ENCODE peak calls at places on chromosomes 2 and 18, in five cellular contexts. P, K, L, H and E are unnamed samples.

GRCh38 chr18:26181343-26181826 is 44.9 kb upstream of the TAF4B start:
- DNase-seq in P (no peak), K (no peak), L (no peak), H (no peak), E (no peak)

GRCh38 chr2:200860092-200860795 is 4.2 kb downstream of the CLK1 start:
- DNase-seq in P (peak), K (no peak), L (no peak), H (no peak), E (no peak)

GRCh38 chr2:226963528-226963927 is 127.7 kb downstream of the RHBDD1 start:
- DNase-seq in P (no peak), K (no peak), L (no peak), H (no peak), E (no peak)

GRCh38 chr2:14363976-14364375 is 268.5 kb upstream of the LRATD1 start:
- DNase-seq in P (no peak), K (no peak), L (no peak), H (no peak), E (no peak)

GRCh38 chr2:154696771-154697170 is 1.7 kb upstream of the KCNJ3 start:
- DNase-seq in P (no peak), K (peak), L (no peak), H (no peak), E (no peak)

GRCh38 chr18:51028201-51028805 is 1.7 kb upstream of the SMAD4 start:
- DNase-seq in P (no peak), K (peak), L (no peak), H (no peak), E (peak)

GRCh38 chr2:215748446-215748845 is 264.9 kb downstream of the MREG start:
- DNase-seq in P (peak), K (no peak), L (no peak), H (no peak), E (no peak)

GRCh38 chr18:7038330-7038846 is 79.2 kb downstream of the LAMA1 start:
- DNase-seq in P (peak), K (peak), L (peak), H (no peak), E (peak)

GRCh38 chr2:224802407-224802806 is 86.2 kb upstream of the CCDC195 start:
- DNase-seq in P (no peak), K (no peak), L (peak), H (no peak), E (no peak)

GRCh38 chr18:79682896-79683625 is 3.5 kb downstream of the CTDP1 start:
- DNase-seq in P (no peak), K (no peak), L (no peak), H (no peak), E (no peak)

GRCh38 chr2:229714080-229714735 is at the start of gene DNER:
- DNase-seq in P (peak), K (no peak), L (no peak), H (no peak), E (no peak)

GRCh38 chr2:173286153-173286809 is 68.4 kb upstream of the CDCA7 start:
- DNase-seq in P (no peak), K (peak), L (no peak), H (no peak), E (no peak)

GRCh38 chr2:214311031-214311533 is 99.8 kb upstream of the VWC2L start:
- DNase-seq in P (no peak), K (peak), L (no peak), H (no peak), E (peak)

GRCh38 chr18:6557470-6558245 is 142.9 kb upstream of the L3MBTL4 start:
- DNase-seq in P (no peak), K (no peak), L (no peak), H (no peak), E (no peak)

GRCh38 chr2:217938038-217938437 is 64.8 kb downstream of the TNS1 start:
- DNase-seq in P (no peak), K (no peak), L (no peak), H (no peak), E (no peak)

GRCh38 chr2:9160732-9161131 is 45.9 kb upstream of the ASAP2 start:
- DNase-seq in P (no peak), K (no peak), L (no peak), H (no peak), E (no peak)

GRCh38 chr18:45775726-45776125 is 49.7 kb upstream of the SIGLEC15 start:
- DNase-seq in P (no peak), K (no peak), L (no peak), H (no peak), E (no peak)

GRCh38 chr2:8565399-8566154 is 116.3 kb upstream of the ID2 start:
- DNase-seq in P (no peak), K (no peak), L (no peak), H (no peak), E (no peak)

GRCh38 chr2:240840435-240841060 is 20.5 kb upstream of the KIF1A start:
- DNase-seq in P (peak), K (peak), L (peak), H (no peak), E (peak)

GRCh38 chr2:15730545-15731212 is 139.0 kb downstream of the DDX1 start:
- DNase-seq in P (peak), K (peak), L (peak), H (no peak), E (peak)

GRCh38 chr2:152743004-152743403 is 24.6 kb downstream of the ARL6IP6 start:
- DNase-seq in P (no peak), K (peak), L (no peak), H (no peak), E (peak)

GRCh38 chr2:20635096-20635475 is 15.8 kb downstream of the HS1BP3 start:
- DNase-seq in P (no peak), K (peak), L (no peak), H (no peak), E (no peak)

GRCh38 chr2:224169847-224170246 is 130.8 kb upstream of the SERPINE2 start:
- DNase-seq in P (no peak), K (no peak), L (no peak), H (no peak), E (no peak)

GRCh38 chr2:54081574-54081973 is 33.8 kb upstream of the ACYP2 start:
- DNase-seq in P (no peak), K (no peak), L (no peak), H (no peak), E (no peak)

GRCh38 chr18:53380063-53380639 is 844.3 kb downstream of the MBD2 start:
- DNase-seq in P (peak), K (peak), L (peak), H (no peak), E (peak)

GRCh38 chr2:201631041-201631440 is 12.3 kb downstream of the TMEM237 start:
- DNase-seq in P (no peak), K (no peak), L (no peak), H (no peak), E (no peak)

GRCh38 chr18:76365561-76365960 is 129.5 kb downstream of the ZNF516 start:
- DNase-seq in P (no peak), K (no peak), L (no peak), H (no peak), E (no peak)

GRCh38 chr18:70499218-70499691 is 210.4 kb downstream of the SOCS6 start:
- DNase-seq in P (no peak), K (no peak), L (no peak), H (no peak), E (no peak)

GRCh38 chr2:64781991-64782390 is 128.3 kb upstream of the SERTAD2 start:
- DNase-seq in P (no peak), K (no peak), L (no peak), H (no peak), E (no peak)

GRCh38 chr2:124035001-124035400 is 9.9 kb downstream of the CNTNAP5 start:
- DNase-seq in P (no peak), K (no peak), L (peak), H (no peak), E (no peak)